ENCODE peak calls at places on chromosome 3, in four cellular contexts. One of them, this sample, is unnamed. For H3K4me1 and H3K9me3, the result is how much of the 10 kb centered on the place peaks cover.

GRCh38 chr3:105402287-105402801 is 35.6 kb downstream of the ALCAM start:
- DNase-seq in H9: no peak
- DNase-seq in right cardiac atrium: no peak
- DNase-seq in right atrium auricular region: no peak
- DNase-seq in this sample: no peak

GRCh38 chr3:181384970-181385369 is 326.8 kb upstream of the SOX2 start:
- DNase-seq in H9: no peak
- DNase-seq in right atrium auricular region: no peak
- DNase-seq in right cardiac atrium: no peak
- DNase-seq in this sample: no peak

GRCh38 chr3:8503461-8503860 is 1.8 kb downstream of the LMCD1 start:
- DNase-seq in right cardiac atrium: no peak
- DNase-seq in right atrium auricular region: no peak
- DNase-seq in H9: no peak
- DNase-seq in this sample: no peak

GRCh38 chr3:50195501-50196252 is 4.3 kb downstream of the GNAT1 start:
- DNase-seq in H9: peak
- DNase-seq in right cardiac atrium: peak
- DNase-seq in right atrium auricular region: no peak
- DNase-seq in this sample: no peak

GRCh38 chr3:130470132-130470531 is 46.8 kb upstream of the COL6A6 start:
- DNase-seq in H9: no peak
- DNase-seq in right atrium auricular region: no peak
- DNase-seq in right cardiac atrium: no peak
- DNase-seq in this sample: no peak

GRCh38 chr3:78900426-78900825 is 867.4 kb downstream of the ROBO1 start:
- DNase-seq in right cardiac atrium: no peak
- DNase-seq in H9: no peak
- DNase-seq in right atrium auricular region: no peak
- DNase-seq in this sample: no peak

GRCh38 chr3:48409291-48410201 is 20.3 kb downstream of the PLXNB1 start:
- DNase-seq in H9: peak
- DNase-seq in right atrium auricular region: peak
- DNase-seq in right cardiac atrium: peak
- DNase-seq in this sample: peak

GRCh38 chr3:113615976-113616375 is 80.5 kb downstream of the USF3 start:
- DNase-seq in H9: no peak
- DNase-seq in right atrium auricular region: no peak
- DNase-seq in right cardiac atrium: peak
- DNase-seq in this sample: no peak

GRCh38 chr3:183477801-183478456 is 49.5 kb upstream of the MCF2L2 start:
- DNase-seq in H9: no peak
- DNase-seq in right cardiac atrium: no peak
- DNase-seq in right atrium auricular region: peak
- DNase-seq in this sample: no peak

GRCh38 chr3:174016186-174016585 is 618.6 kb downstream of the NLGN1 start:
- DNase-seq in right cardiac atrium: no peak
- DNase-seq in H9: no peak
- DNase-seq in right atrium auricular region: no peak
- DNase-seq in this sample: no peak

GRCh38 chr3:127068871-127069270 is 86.0 kb downstream of the PLXNA1 start:
- DNase-seq in right cardiac atrium: no peak
- DNase-seq in right atrium auricular region: no peak
- DNase-seq in H9: no peak
- DNase-seq in this sample: peak

GRCh38 chr3:155651489-155652223 is 93.2 kb downstream of the PLCH1 start:
- DNase-seq in right atrium auricular region: no peak
- DNase-seq in H9: no peak
- DNase-seq in right cardiac atrium: no peak
- DNase-seq in this sample: no peak

GRCh38 chr3:175108613-175109151 is 249.5 kb downstream of the NAALADL2 start:
- DNase-seq in right atrium auricular region: no peak
- DNase-seq in right cardiac atrium: no peak
- DNase-seq in H9: no peak
- DNase-seq in this sample: no peak

GRCh38 chr3:153463895-153464294 is 301.9 kb downstream of the RAP2B start:
- DNase-seq in right cardiac atrium: no peak
- DNase-seq in H9: no peak
- DNase-seq in right atrium auricular region: no peak
- DNase-seq in this sample: no peak

GRCh38 chr3:4571690-4572334 is 78.7 kb downstream of the ITPR1 start:
- DNase-seq in right cardiac atrium: no peak
- DNase-seq in right atrium auricular region: no peak
- DNase-seq in H9: no peak
- DNase-seq in this sample: no peak

GRCh38 chr3:136883967-136884720 is 22.1 kb downstream of the NCK1 start:
- DNase-seq in H9: no peak
- DNase-seq in right atrium auricular region: no peak
- DNase-seq in right cardiac atrium: no peak
- DNase-seq in this sample: no peak

GRCh38 chr3:185760091-185760490 is 64.8 kb downstream of the IGF2BP2 start:
- DNase-seq in H9: no peak
- DNase-seq in right atrium auricular region: no peak
- DNase-seq in right cardiac atrium: no peak
- DNase-seq in this sample: no peak

GRCh38 chr3:185759523-185759922 is 65.3 kb downstream of the IGF2BP2 start:
- DNase-seq in right atrium auricular region: no peak
- DNase-seq in right cardiac atrium: no peak
- DNase-seq in H9: no peak
- DNase-seq in this sample: no peak

GRCh38 chr3:185758912-185759311 is 65.9 kb downstream of the IGF2BP2 start:
- DNase-seq in right atrium auricular region: no peak
- DNase-seq in H9: no peak
- DNase-seq in right cardiac atrium: no peak
- DNase-seq in this sample: no peak

GRCh38 chr3:185763347-185764010 is 61.4 kb downstream of the IGF2BP2 start:
- DNase-seq in H9: no peak
- DNase-seq in right atrium auricular region: no peak
- DNase-seq in right cardiac atrium: no peak
- DNase-seq in this sample: no peak

GRCh38 chr3:185760550-185760949 is 64.3 kb downstream of the IGF2BP2 start:
- DNase-seq in right atrium auricular region: no peak
- DNase-seq in H9: no peak
- DNase-seq in right cardiac atrium: no peak
- DNase-seq in this sample: no peak
- H3K4me1 ChIP-seq in right atrium auricular region: under half
- H3K4me1 ChIP-seq in H9: under half
- H3K4me1 ChIP-seq in right cardiac atrium: under half
- H3K4me1 ChIP-seq in this sample: under half

GRCh38 chr3:66423791-66424190 is 77.0 kb downstream of the LRIG1 start:
- DNase-seq in right cardiac atrium: no peak
- DNase-seq in right atrium auricular region: no peak
- DNase-seq in H9: no peak
- DNase-seq in this sample: no peak
- H3K9me3 ChIP-seq in right cardiac atrium: under half
- H3K9me3 ChIP-seq in right atrium auricular region: under half
- H3K9me3 ChIP-seq in H9: under half
- H3K9me3 ChIP-seq in this sample: under half

GRCh38 chr3:13052191-13052590 is 21.0 kb downstream of the IQSEC1 start:
- DNase-seq in right cardiac atrium: peak
- DNase-seq in right atrium auricular region: no peak
- DNase-seq in H9: no peak
- DNase-seq in this sample: no peak

GRCh38 chr3:13050446-13050845 is 22.8 kb downstream of the IQSEC1 start:
- DNase-seq in right cardiac atrium: no peak
- DNase-seq in right atrium auricular region: no peak
- DNase-seq in H9: no peak
- DNase-seq in this sample: no peak

GRCh38 chr3:13051066-13051465 is 22.2 kb downstream of the IQSEC1 start:
- DNase-seq in right atrium auricular region: no peak
- DNase-seq in right cardiac atrium: peak
- DNase-seq in H9: peak
- DNase-seq in this sample: no peak

GRCh38 chr3:13053425-13053824 is 19.8 kb downstream of the IQSEC1 start:
- DNase-seq in H9: no peak
- DNase-seq in right atrium auricular region: no peak
- DNase-seq in right cardiac atrium: peak
- DNase-seq in this sample: no peak

DNA sequence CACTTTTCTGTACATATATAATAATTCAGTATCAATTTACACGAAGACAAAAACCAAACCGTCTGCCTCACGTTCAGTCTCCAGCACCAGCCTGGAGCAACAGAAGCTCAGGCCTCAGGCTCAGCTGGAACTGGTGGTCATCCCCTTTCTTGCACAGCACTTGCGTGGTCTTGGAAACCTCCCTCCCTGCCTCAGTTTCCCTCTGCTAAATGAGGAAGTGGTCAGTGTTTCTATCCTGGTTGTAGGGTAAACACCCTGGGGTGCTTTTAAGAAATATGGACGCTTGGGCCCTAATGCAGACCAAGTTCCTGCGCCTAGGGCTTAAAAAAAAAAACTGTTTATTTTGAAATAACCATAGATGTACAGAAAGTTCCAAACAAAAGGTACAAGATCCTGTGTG is 21.6 kb downstream of the IQSEC1 start:
- DNase-seq in H9: no peak
- DNase-seq in right cardiac atrium: peak
- DNase-seq in right atrium auricular region: no peak
- DNase-seq in this sample: no peak
- H3K4me1 ChIP-seq in H9: under half
- H3K4me1 ChIP-seq in right cardiac atrium: under half
- H3K4me1 ChIP-seq in right atrium auricular region: under half
- H3K4me1 ChIP-seq in this sample: under half

GRCh38 chr3:15744176-15744575 is 53.6 kb downstream of the ANKRD28 start:
- DNase-seq in right atrium auricular region: no peak
- DNase-seq in right cardiac atrium: no peak
- DNase-seq in H9: no peak
- DNase-seq in this sample: no peak

DNA sequence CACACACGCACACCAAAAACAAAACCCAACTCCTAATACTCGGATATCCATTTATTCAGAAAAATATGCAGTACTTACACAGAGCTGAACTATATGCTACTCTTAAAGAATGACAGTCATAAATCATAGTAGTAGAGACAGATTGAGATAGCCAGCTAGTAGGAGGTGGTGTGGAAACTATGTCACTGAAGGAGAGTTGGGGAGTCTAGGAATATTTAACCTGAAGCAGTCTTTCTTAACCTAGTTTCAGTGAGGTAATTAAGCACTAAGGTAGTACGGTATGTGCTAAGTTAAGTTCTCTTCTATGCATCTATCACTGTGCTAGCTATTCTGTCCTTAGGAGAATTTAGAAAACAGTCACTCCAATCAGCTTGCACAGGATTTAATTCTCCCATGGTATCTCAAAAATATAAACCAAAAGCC is 54.2 kb downstream of the ANKRD28 start:
- DNase-seq in H9: no peak
- DNase-seq in right atrium auricular region: no peak
- DNase-seq in right cardiac atrium: no peak
- DNase-seq in this sample: no peak
- H3K9me3 ChIP-seq in H9: under half
- H3K9me3 ChIP-seq in right atrium auricular region: under half
- H3K9me3 ChIP-seq in right cardiac atrium: under half
- H3K9me3 ChIP-seq in this sample: under half

GRCh38 chr3:14230729-14231128 is 52.1 kb downstream of the LSM3 start:
- DNase-seq in right cardiac atrium: no peak
- DNase-seq in H9: no peak
- DNase-seq in right atrium auricular region: peak
- DNase-seq in this sample: no peak
- H3K4me1 ChIP-seq in right cardiac atrium: under half
- H3K4me1 ChIP-seq in H9: under half
- H3K4me1 ChIP-seq in right atrium auricular region: under half
- H3K4me1 ChIP-seq in this sample: under half

GRCh38 chr3:1135194-1135593 is 42.4 kb downstream of the CNTN6 start:
- DNase-seq in H9: no peak
- DNase-seq in right cardiac atrium: no peak
- DNase-seq in right atrium auricular region: no peak
- DNase-seq in this sample: no peak

DNA sequence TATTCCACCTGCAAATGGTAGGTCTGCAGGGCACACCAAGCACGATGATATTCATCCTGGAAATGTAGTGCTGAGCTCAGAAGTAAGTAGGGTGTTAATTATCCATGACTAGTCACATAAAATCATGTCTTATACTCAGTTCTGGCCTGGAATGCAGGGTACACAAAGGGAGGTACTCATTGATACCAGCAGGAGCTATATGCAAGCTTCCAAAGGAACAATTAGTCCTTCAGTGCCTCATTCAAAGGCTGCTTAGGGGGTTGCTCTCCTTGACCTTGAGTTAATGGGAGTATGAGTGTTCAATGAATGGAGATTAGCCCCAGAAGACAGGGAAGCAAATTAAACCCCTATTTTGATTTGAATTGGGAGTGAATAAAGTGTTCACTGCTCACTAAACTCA is 38.3 kb downstream of the CNTN6 start:
- DNase-seq in right atrium auricular region: no peak
- DNase-seq in right cardiac atrium: no peak
- DNase-seq in H9: no peak
- DNase-seq in this sample: no peak
- H3K9me3 ChIP-seq in right atrium auricular region: under half
- H3K9me3 ChIP-seq in right cardiac atrium: under half
- H3K9me3 ChIP-seq in H9: under half
- H3K9me3 ChIP-seq in this sample: under half

This sample was measured in lower lobe of right lung.